ENCODE peak calls at places on chromosome 10, in ten cellular contexts. F, B, T, Q, W, S, Y, R, O and K are unnamed samples.

GRCh38 chr10:129102906-129103693 is 363.9 kb upstream of the MGMT start:
- DNase-seq in F (no peak), B (no peak), T (no peak), Q (peak), W (no peak), S (no peak), Y (no peak), R (no peak), O (no peak), K (no peak)

GRCh38 chr10:5973069-5973468 is 4.3 kb downstream of the IL15RA start:
- DNase-seq in F (no peak), B (no peak), T (no peak), Q (no peak), W (no peak), S (no peak), Y (no peak), R (no peak), O (no peak), K (no peak)

GRCh38 chr10:88379575-88379974 is 203.5 kb downstream of the RNLS start:
- DNase-seq in F (no peak), B (no peak), T (no peak), Q (peak), W (no peak), S (peak), Y (no peak), R (no peak), O (no peak), K (no peak)

GRCh38 chr10:63013755-63014154 is 119.4 kb upstream of the NRBF2 start:
- DNase-seq in F (no peak), B (no peak), T (no peak), Q (no peak), W (no peak), S (no peak), Y (no peak), R (no peak), O (no peak), K (no peak)

GRCh38 chr10:75397571-75397921 is 4.0 kb downstream of the ZNF503 start:
- DNase-seq in F (no peak), B (no peak), T (no peak), Q (peak), W (no peak), S (peak), Y (no peak), R (no peak), O (no peak), K (no peak)

GRCh38 chr10:110868981-110869380 is 2.7 kb upstream of the PDCD4 start:
- DNase-seq in F (no peak), B (peak), T (no peak), Q (no peak), W (no peak), S (no peak), Y (no peak), R (no peak), O (no peak), K (no peak)

GRCh38 chr10:5447611-5448071 is 35.3 kb downstream of the NET1 start:
- DNase-seq in F (no peak), B (peak), T (no peak), Q (peak), W (no peak), S (no peak), Y (no peak), R (no peak), O (no peak), K (no peak)

GRCh38 chr10:31318382-31318853 is 598 bp upstream of the ZEB1 start:
- DNase-seq in F (no peak), B (peak), T (peak), Q (peak), W (peak), S (no peak), Y (peak), R (peak), O (no peak), K (peak)

GRCh38 chr10:12656518-12657142 is 307.3 kb downstream of the CAMK1D start:
- DNase-seq in F (peak), B (peak), T (peak), Q (peak), W (no peak), S (peak), Y (no peak), R (no peak), O (no peak), K (no peak)

GRCh38 chr10:62056660-62057059 is 155.2 kb downstream of the ARID5B start:
- DNase-seq in F (no peak), B (no peak), T (no peak), Q (no peak), W (no peak), S (no peak), Y (no peak), R (no peak), O (no peak), K (no peak)

GRCh38 chr10:52678611-52679010 is 94.0 kb downstream of the MBL2 start:
- DNase-seq in F (no peak), B (no peak), T (no peak), Q (no peak), W (no peak), S (no peak), Y (no peak), R (no peak), O (no peak), K (no peak)

GRCh38 chr10:91617073-91617580 is 15.7 kb downstream of the PPP1R3C start:
- DNase-seq in F (no peak), B (no peak), T (no peak), Q (peak), W (no peak), S (peak), Y (no peak), R (peak), O (no peak), K (no peak)

GRCh38 chr10:118913825-118914224 is 115.7 kb upstream of the NANOS1 start:
- DNase-seq in F (no peak), B (no peak), T (no peak), Q (no peak), W (no peak), S (no peak), Y (no peak), R (no peak), O (no peak), K (no peak)

GRCh38 chr10:6924166-6924565 is 344.1 kb upstream of the PRKCQ start:
- DNase-seq in F (no peak), B (no peak), T (no peak), Q (peak), W (no peak), S (no peak), Y (no peak), R (no peak), O (no peak), K (no peak)

GRCh38 chr10:133390597-133391248 is 3.2 kb upstream of the MTG1 start:
- DNase-seq in F (no peak), B (peak), T (no peak), Q (no peak), W (no peak), S (no peak), Y (no peak), R (no peak), O (no peak), K (no peak)

GRCh38 chr10:123204127-123204461 is 49.9 kb downstream of the BUB3 start:
- DNase-seq in F (no peak), B (no peak), T (no peak), Q (no peak), W (no peak), S (no peak), Y (no peak), R (no peak), O (no peak), K (no peak)

GRCh38 chr10:132351611-132352010 is 19.6 kb downstream of the LRRC27 start:
- DNase-seq in F (no peak), B (no peak), T (no peak), Q (no peak), W (no peak), S (no peak), Y (peak), R (no peak), O (no peak), K (no peak)

GRCh38 chr10:43336061-43336460 is 35.4 kb upstream of the FXYD4 start:
- DNase-seq in F (no peak), B (no peak), T (no peak), Q (no peak), W (no peak), S (no peak), Y (no peak), R (no peak), O (no peak), K (no peak)

GRCh38 chr10:14653271-14654161 is 121.2 kb downstream of the FAM107B start:
- DNase-seq in F (no peak), B (peak), T (no peak), Q (peak), W (no peak), S (peak), Y (no peak), R (peak), O (no peak), K (no peak)

GRCh38 chr10:125795111-125795510 is 19.5 kb upstream of the MMP21 start:
- DNase-seq in F (no peak), B (no peak), T (no peak), Q (no peak), W (no peak), S (no peak), Y (no peak), R (no peak), O (no peak), K (no peak)

GRCh38 chr10:18204050-18204449 is 63.8 kb downstream of the CACNB2 start:
- DNase-seq in F (no peak), B (no peak), T (peak), Q (no peak), W (no peak), S (no peak), Y (no peak), R (no peak), O (no peak), K (no peak)

GRCh38 chr10:72133517-72133916 is 45.2 kb upstream of the SPOCK2 start:
- DNase-seq in F (no peak), B (peak), T (no peak), Q (peak), W (no peak), S (peak), Y (no peak), R (no peak), O (no peak), K (no peak)

GRCh38 chr10:74500806-74501205 is 325.6 kb upstream of the KAT6B start:
- DNase-seq in F (no peak), B (no peak), T (no peak), Q (peak), W (no peak), S (no peak), Y (no peak), R (no peak), O (no peak), K (no peak)

GRCh38 chr10:123523833-123524232 is 142.3 kb upstream of the GPR26 start:
- DNase-seq in F (no peak), B (no peak), T (no peak), Q (no peak), W (no peak), S (no peak), Y (no peak), R (no peak), O (no peak), K (no peak)

GRCh38 chr10:87603196-87603595 is 56.5 kb upstream of the PAPSS2 start:
- DNase-seq in F (no peak), B (no peak), T (no peak), Q (peak), W (no peak), S (no peak), Y (no peak), R (no peak), O (no peak), K (no peak)

GRCh38 chr10:69458426-69459100 is 7.3 kb downstream of the TSPAN15 start:
- DNase-seq in F (no peak), B (no peak), T (no peak), Q (no peak), W (no peak), S (no peak), Y (peak), R (peak), O (no peak), K (no peak)

GRCh38 chr10:30557884-30558283 is 71.7 kb downstream of the LYZL2 start:
- DNase-seq in F (no peak), B (no peak), T (no peak), Q (peak), W (no peak), S (peak), Y (no peak), R (no peak), O (no peak), K (no peak)

GRCh38 chr10:15321431-15322321 is 49.4 kb downstream of the FAM171A1 start:
- DNase-seq in F (no peak), B (no peak), T (no peak), Q (peak), W (no peak), S (no peak), Y (no peak), R (no peak), O (no peak), K (no peak)

GRCh38 chr10:110357252-110357780 is 52.6 kb upstream of the SMNDC1 start:
- DNase-seq in F (no peak), B (peak), T (no peak), Q (peak), W (peak), S (peak), Y (peak), R (no peak), O (no peak), K (no peak)

GRCh38 chr10:17386616-17387075 is 67.7 kb downstream of the ST8SIA6 start:
- DNase-seq in F (peak), B (no peak), T (no peak), Q (peak), W (no peak), S (no peak), Y (no peak), R (no peak), O (no peak), K (no peak)

GRCh38 chr10:17229717-17229966 is 1.6 kb downstream of the VIM start:
- DNase-seq in F (no peak), B (no peak), T (no peak), Q (peak), W (no peak), S (no peak), Y (no peak), R (no peak), O (no peak), K (no peak)

GRCh38 chr10:96366508-96366907 is 7.7 kb upstream of the OPALIN start:
- DNase-seq in F (no peak), B (no peak), T (no peak), Q (peak), W (no peak), S (peak), Y (no peak), R (no peak), O (no peak), K (no peak)

GRCh38 chr10:101630420-101630920 is 42.3 kb downstream of the DPCD start:
- DNase-seq in F (no peak), B (no peak), T (no peak), Q (no peak), W (no peak), S (no peak), Y (no peak), R (no peak), O (no peak), K (no peak)

GRCh38 chr10:75035975-75036708 is 75.3 kb upstream of the SAMD8 start:
- DNase-seq in F (no peak), B (peak), T (no peak), Q (peak), W (no peak), S (no peak), Y (no peak), R (no peak), O (no peak), K (no peak)

GRCh38 chr10:122249303-122249850 is 21.7 kb upstream of the BTBD16 start:
- DNase-seq in F (no peak), B (no peak), T (no peak), Q (no peak), W (no peak), S (no peak), Y (peak), R (no peak), O (no peak), K (no peak)

GRCh38 chr10:75399461-75400162 is 2.0 kb downstream of the ZNF503 start:
- DNase-seq in F (no peak), B (peak), T (peak), Q (peak), W (peak), S (peak), Y (peak), R (peak), O (peak), K (peak)

GRCh38 chr10:84177541-84178386 is 4.2 kb downstream of the GPR15LG start:
- DNase-seq in F (no peak), B (peak), T (no peak), Q (no peak), W (no peak), S (no peak), Y (peak), R (no peak), O (no peak), K (no peak)

GRCh38 chr10:45241865-45242518 is 73.4 kb downstream of the OR13A1 start:
- DNase-seq in F (no peak), B (no peak), T (no peak), Q (peak), W (no peak), S (no peak), Y (no peak), R (no peak), O (no peak), K (no peak)

GRCh38 chr10:103763374-103764202 is 91.8 kb downstream of the SH3PXD2A start:
- DNase-seq in F (no peak), B (peak), T (no peak), Q (no peak), W (no peak), S (no peak), Y (no peak), R (no peak), O (no peak), K (no peak)